ENCODE peak calls at places on chromosomes 3 and 15, in five cellular contexts. One of them, this sample, is unnamed.

GRCh38 chr3:100606894-100607512 is 2.4 kb upstream of the ADGRG7 start:
- DNase-seq in fibroblast of lung: no peak
- DNase-seq in AG04450: no peak
- DNase-seq in heart right ventricle: no peak
- DNase-seq in GM23338: no peak
- DNase-seq in this sample: no peak

GRCh38 chr15:89656116-89656815 is 999 bp upstream of the KIF7 start:
- DNase-seq in fibroblast of lung: no peak
- DNase-seq in AG04450: no peak
- DNase-seq in heart right ventricle: no peak
- DNase-seq in GM23338: no peak
- DNase-seq in this sample: no peak

GRCh38 chr3:123960791-123961507 is at the start of gene CCDC14:
- DNase-seq in fibroblast of lung: peak; percentile 95
- DNase-seq in AG04450: peak; percentile 90
- DNase-seq in heart right ventricle: peak; percentile 91
- DNase-seq in GM23338: peak; percentile 99
- DNase-seq in this sample: peak; percentile 85

GRCh38 chr15:85361306-85361705 is 19.1 kb upstream of the AKAP13 start:
- DNase-seq in fibroblast of lung: no peak
- DNase-seq in AG04450: no peak
- DNase-seq in heart right ventricle: no peak
- DNase-seq in GM23338: no peak
- DNase-seq in this sample: no peak

GRCh38 chr3:158452324-158452723 is 118.7 kb upstream of the MLF1 start:
- DNase-seq in fibroblast of lung: no peak
- DNase-seq in AG04450: no peak
- DNase-seq in heart right ventricle: no peak
- DNase-seq in GM23338: no peak
- DNase-seq in this sample: no peak

GRCh38 chr3:60755094-60755493 is 496.2 kb downstream of the FHIT start:
- DNase-seq in fibroblast of lung: no peak
- DNase-seq in AG04450: no peak
- DNase-seq in heart right ventricle: no peak
- DNase-seq in GM23338: peak; percentile 84
- DNase-seq in this sample: no peak

GRCh38 chr15:67812232-67812631 is 13.1 kb upstream of the SKOR1 start:
- DNase-seq in fibroblast of lung: no peak
- DNase-seq in AG04450: no peak
- DNase-seq in heart right ventricle: no peak
- DNase-seq in GM23338: peak; percentile 32
- DNase-seq in this sample: no peak

GRCh38 chr3:148319161-148319915 is 378.4 kb upstream of the AGTR1 start:
- DNase-seq in fibroblast of lung: peak; percentile 92
- DNase-seq in AG04450: peak; percentile 44
- DNase-seq in heart right ventricle: no peak
- DNase-seq in GM23338: no peak
- DNase-seq in this sample: no peak

DNA sequence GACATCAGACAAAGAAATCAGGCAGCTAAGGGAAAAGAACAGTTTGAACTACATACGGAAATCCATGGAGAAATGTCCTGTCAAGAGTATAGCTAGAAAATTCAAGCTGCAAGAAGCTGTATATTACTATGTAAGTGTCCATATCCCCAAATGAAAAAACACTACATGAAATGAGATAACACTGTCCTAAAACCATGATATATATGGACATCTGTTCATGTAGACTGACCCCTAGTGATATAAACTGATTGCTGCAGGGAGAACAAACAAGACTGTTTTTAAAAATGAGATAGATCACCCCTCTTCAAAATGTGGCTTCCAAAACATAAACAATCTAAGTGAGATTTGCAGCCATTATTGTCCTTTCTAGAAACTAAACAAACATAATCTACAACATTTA is 985.6 kb downstream of the EPHA3 start:
- DNase-seq in fibroblast of lung: peak; percentile 57
- DNase-seq in AG04450: no peak
- DNase-seq in heart right ventricle: no peak
- DNase-seq in GM23338: peak; percentile 48
- DNase-seq in this sample: no peak
- TF ChIP-seq CTCF in fibroblast of lung: peak; percentile 17
- TF ChIP-seq CTCF in AG04450: peak; percentile 47
- TF ChIP-seq CTCF in heart right ventricle: no peak
- TF ChIP-seq CTCF in GM23338: peak; percentile 54
- TF ChIP-seq CTCF in this sample: peak; percentile 68

GRCh38 chr3:131502530-131503327 is at the start of gene MRPL3:
- DNase-seq in fibroblast of lung: peak; percentile 92
- DNase-seq in AG04450: peak; percentile 67
- DNase-seq in heart right ventricle: peak; percentile 85
- DNase-seq in GM23338: peak; percentile 92
- DNase-seq in this sample: peak; percentile 91

GRCh38 chr3:131503328-131503650 is 518 bp upstream of the MRPL3 start:
- DNase-seq in fibroblast of lung: no peak
- DNase-seq in AG04450: no peak
- DNase-seq in heart right ventricle: no peak
- DNase-seq in GM23338: peak; percentile 3
- DNase-seq in this sample: no peak

GRCh38 chr3:131501949-131502348 is 822 bp downstream of the MRPL3 start:
- DNase-seq in fibroblast of lung: no peak
- DNase-seq in AG04450: no peak
- DNase-seq in heart right ventricle: no peak
- DNase-seq in GM23338: no peak
- DNase-seq in this sample: no peak
- H3K27ac ChIP-seq in fibroblast of lung: peak overlapping the region; percentile 78
- H3K27ac ChIP-seq in AG04450: no peak overlapping the region
- H3K27ac ChIP-seq in heart right ventricle: peak overlapping the region; percentile 84
- H3K27ac ChIP-seq in GM23338: no peak overlapping the region
- H3K27ac ChIP-seq in this sample: no peak overlapping the region

DNA sequence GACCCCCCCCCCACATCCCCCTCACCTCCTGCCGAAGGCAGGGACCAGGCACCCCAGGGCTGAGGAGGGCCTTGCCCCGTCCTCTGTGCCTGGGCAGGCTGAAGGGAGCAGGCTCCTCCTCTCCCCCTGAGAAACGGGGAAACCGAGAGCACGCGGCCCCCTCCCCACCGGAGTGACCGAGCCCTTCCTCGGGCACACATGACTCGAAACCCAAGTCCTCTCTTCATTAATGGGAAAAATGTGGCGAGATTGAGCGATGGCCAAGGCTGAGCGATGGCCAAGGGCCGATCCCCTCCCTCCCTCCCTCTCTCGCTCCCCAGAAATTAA is 7.0 kb downstream of the EPHB3 start:
- DNase-seq in fibroblast of lung: no peak
- DNase-seq in AG04450: no peak
- DNase-seq in heart right ventricle: no peak
- DNase-seq in GM23338: no peak
- DNase-seq in this sample: no peak
- H3K27me3 ChIP-seq in fibroblast of lung: no peaks in the 10 kb centered on the region
- H3K27me3 ChIP-seq in AG04450: no peaks in the 10 kb centered on the region
- H3K27me3 ChIP-seq in heart right ventricle: peaks cover 14% of the 10 kb centered on the region
- H3K27me3 ChIP-seq in GM23338: peaks cover 98% of the 10 kb centered on the region
- H3K27me3 ChIP-seq in this sample: no peaks in the 10 kb centered on the region

GRCh38 chr3:72574144-72574543 is 274.1 kb downstream of the SHQ1 start:
- DNase-seq in fibroblast of lung: no peak
- DNase-seq in AG04450: no peak
- DNase-seq in heart right ventricle: no peak
- DNase-seq in GM23338: no peak
- DNase-seq in this sample: no peak

GRCh38 chr3:72571052-72571451 is 277.2 kb downstream of the SHQ1 start:
- DNase-seq in fibroblast of lung: no peak
- DNase-seq in AG04450: no peak
- DNase-seq in heart right ventricle: no peak
- DNase-seq in GM23338: no peak
- DNase-seq in this sample: no peak

GRCh38 chr3:72571638-72572114 is 276.6 kb downstream of the SHQ1 start:
- DNase-seq in fibroblast of lung: no peak
- DNase-seq in AG04450: no peak
- DNase-seq in heart right ventricle: no peak
- DNase-seq in GM23338: no peak
- DNase-seq in this sample: no peak

GRCh38 chr3:72572489-72573007 is 275.7 kb downstream of the SHQ1 start:
- DNase-seq in fibroblast of lung: no peak
- DNase-seq in AG04450: no peak
- DNase-seq in heart right ventricle: no peak
- DNase-seq in GM23338: no peak
- DNase-seq in this sample: no peak

DNA sequence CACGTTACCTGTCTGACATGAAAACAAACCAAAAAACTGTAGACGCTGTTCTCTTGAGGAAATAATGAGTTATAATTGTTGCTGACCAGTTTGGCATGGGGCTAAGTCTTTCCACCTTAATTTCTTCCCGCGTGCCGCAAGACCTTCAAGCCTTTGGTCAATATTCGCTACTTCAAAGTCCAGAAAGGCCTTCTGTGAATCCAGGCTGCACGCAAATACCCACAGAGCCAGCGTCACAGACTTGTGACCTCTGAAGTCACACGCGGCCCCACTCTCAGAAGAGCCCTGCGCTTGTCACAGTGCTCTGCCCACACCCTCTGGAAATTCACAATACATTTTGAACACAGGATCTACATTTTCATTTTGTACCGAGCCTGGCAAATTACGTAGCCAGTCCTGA is 275.2 kb downstream of the SHQ1 start:
- DNase-seq in fibroblast of lung: no peak
- DNase-seq in AG04450: no peak
- DNase-seq in heart right ventricle: no peak
- DNase-seq in GM23338: no peak
- DNase-seq in this sample: no peak
- TF ChIP-seq CTCF in fibroblast of lung: no peak
- TF ChIP-seq CTCF in AG04450: no peak
- TF ChIP-seq CTCF in heart right ventricle: no peak
- TF ChIP-seq CTCF in GM23338: no peak
- TF ChIP-seq CTCF in this sample: no peak